ENCODE peak calls at places on chromosomes 16 and 17, in six cellular contexts. I is H9, J is IMR-90, R is neuronal stem cell, W is mesenchymal stem cell, E is H1. A is an unnamed sample.

GRCh38 chr17:44894642-44895041 is 4.6 kb downstream of the EFTUD2 start:
- DNase-seq in R (no peak), E (peak; percentile 52), W (no peak), J (no peak), I (no peak), A (no peak)

GRCh38 chr16:88195911-88196465 is 186.8 kb upstream of the ZNF469 start:
- DNase-seq in E (no peak), W (no peak), R (no peak), J (no peak), I (no peak), A (no peak)

GRCh38 chr16:87740441-87740840 is 25.3 kb downstream of the KLHDC4 start:
- DNase-seq in R (no peak), I (no peak), J (peak; percentile 21), E (no peak), W (no peak), A (no peak)

GRCh38 chr16:73956592-73957495 is 339.8 kb upstream of the PSMD7 start:
- DNase-seq in I (peak; percentile 52), R (peak; percentile 55), J (peak; percentile 64), E (peak; percentile 69), W (peak; percentile 37), A (peak; percentile 82)

GRCh38 chr17:14355556-14355955 is 54.7 kb downstream of the HS3ST3B1 start:
- DNase-seq in E (no peak), J (no peak), W (peak; percentile 32), I (no peak), R (no peak), A (peak; percentile 54)

GRCh38 chr17:35185849-35186248 is 8.3 kb downstream of the SLC35G3 start:
- DNase-seq in I (no peak), R (no peak), E (no peak), W (no peak), J (no peak), A (no peak)

GRCh38 chr16:85567101-85567866 is 45.8 kb upstream of the GSE1 start:
- DNase-seq in J (no peak), W (no peak), I (peak; percentile 59), E (peak; percentile 56), R (no peak), A (no peak)

GRCh38 chr17:10316986-10317834 is 55.6 kb downstream of the MYH13 start:
- DNase-seq in R (no peak), W (peak; percentile 26), I (peak; percentile 83), J (peak; percentile 41), E (peak; percentile 73), A (peak; percentile 53)

GRCh38 chr17:64632606-64633005 is 29.5 kb downstream of the SMURF2 start:
- DNase-seq in R (no peak), J (peak; percentile 59), E (no peak), I (no peak), W (peak; percentile 67), A (no peak)

GRCh38 chr16:10213748-10214147 is 31.5 kb upstream of the GRIN2A start:
- DNase-seq in I (no peak), J (no peak), E (no peak), W (no peak), R (no peak), A (no peak)

GRCh38 chr16:21166561-21166961 is 8.1 kb downstream of the LDAF1 start:
- DNase-seq in R (no peak), I (no peak), W (peak; percentile 28), E (no peak), J (peak; percentile 52), A (no peak)

GRCh38 chr17:80192268-80192667 is 22.4 kb downstream of the CARD14 start:
- DNase-seq in E (no peak), I (peak; percentile 34), W (no peak), R (no peak), J (no peak), A (no peak)

GRCh38 chr17:4064366-4064765 is 78.5 kb downstream of the ZZEF1 start:
- DNase-seq in J (no peak), E (no peak), I (no peak), R (no peak), W (no peak), A (no peak)

GRCh38 chr16:49701867-49702494 is 153.9 kb downstream of the ZNF423 start:
- DNase-seq in W (peak; percentile 9), J (no peak), R (peak; percentile 76), I (peak; percentile 75), E (peak; percentile 74), A (no peak)

GRCh38 chr16:57091990-57092785 is at the start of gene CPNE2:
- DNase-seq in E (peak; percentile 72), R (peak; percentile 45), W (peak; percentile 70), J (peak; percentile 34), I (peak; percentile 45), A (peak; percentile 48)

GRCh38 chr17:55427587-55427882 is 5.9 kb upstream of the MMD start:
- DNase-seq in I (no peak), E (no peak), J (no peak), R (no peak), W (no peak), A (no peak)

GRCh38 chr17:55423535-55423934 is 1.9 kb upstream of the MMD start:
- DNase-seq in E (no peak), I (no peak), R (no peak), J (no peak), W (no peak), A (no peak)

GRCh38 chr17:55424893-55425540 is 3.4 kb upstream of the MMD start:
- DNase-seq in J (no peak), I (no peak), W (no peak), R (no peak), E (no peak), A (no peak)

GRCh38 chr17:55430531-55431228 is 9.0 kb upstream of the MMD start:
- DNase-seq in W (no peak), I (no peak), R (no peak), E (no peak), J (no peak), A (no peak)

GRCh38 chr17:55426851-55427586 is 5.4 kb upstream of the MMD start:
- DNase-seq in I (no peak), J (peak; percentile 58), R (no peak), W (peak; percentile 69), E (no peak), A (peak; percentile 12)
- H2AFZ ChIP-seq in I (no peak overlapping the region), J (no peak overlapping the region), R (no peak overlapping the region), W (peak overlapping the region; percentile 24), E (no peak overlapping the region), A (no peak overlapping the region)

GRCh38 chr16:65510850-65511249 is 389.0 kb upstream of the CDH11 start:
- DNase-seq in J (peak; percentile 64), I (no peak), W (peak; percentile 93), E (no peak), R (no peak), A (no peak)
- H2BK5ac ChIP-seq in J (no peak overlapping the region), I (no peak overlapping the region), W (no peak overlapping the region), E (no peak overlapping the region), R (no peak overlapping the region), A (peak overlapping the region; percentile 92)

GRCh38 chr17:8875416-8875815 is 7.9 kb upstream of the PIK3R6 start:
- DNase-seq in E (no peak), J (no peak), R (no peak), W (no peak), I (peak; percentile 52), A (no peak)
- H2AK5ac ChIP-seq in E (no peak overlapping the region), J (no peak overlapping the region), R (no peak overlapping the region), W (no peak overlapping the region), I (no peak overlapping the region), A (no peak overlapping the region)

DNA sequence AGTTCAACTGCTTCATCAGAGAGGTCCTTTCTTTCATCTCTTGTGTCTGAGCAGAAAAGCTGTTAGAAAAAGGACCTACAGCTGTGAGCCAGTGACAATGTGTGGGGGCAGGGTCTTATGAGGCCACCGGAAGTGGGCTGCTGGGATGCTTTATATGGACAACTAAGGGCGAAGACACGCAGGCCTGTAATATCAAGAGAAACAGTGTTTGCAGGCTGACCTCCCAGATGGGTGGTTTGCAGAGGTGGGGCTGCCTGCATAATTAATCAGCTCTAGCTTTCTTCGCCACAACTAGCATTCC is 30.4 kb upstream of the SALL1 start:
- DNase-seq in I (peak; percentile 82), R (no peak), J (peak; percentile 19), E (peak; percentile 62), W (peak; percentile 49), A (no peak)
- H2AFZ ChIP-seq in I (no peak overlapping the region), R (no peak overlapping the region), J (peak overlapping the region; percentile 18), E (no peak overlapping the region), W (no peak overlapping the region), A (no peak overlapping the region)

DNA sequence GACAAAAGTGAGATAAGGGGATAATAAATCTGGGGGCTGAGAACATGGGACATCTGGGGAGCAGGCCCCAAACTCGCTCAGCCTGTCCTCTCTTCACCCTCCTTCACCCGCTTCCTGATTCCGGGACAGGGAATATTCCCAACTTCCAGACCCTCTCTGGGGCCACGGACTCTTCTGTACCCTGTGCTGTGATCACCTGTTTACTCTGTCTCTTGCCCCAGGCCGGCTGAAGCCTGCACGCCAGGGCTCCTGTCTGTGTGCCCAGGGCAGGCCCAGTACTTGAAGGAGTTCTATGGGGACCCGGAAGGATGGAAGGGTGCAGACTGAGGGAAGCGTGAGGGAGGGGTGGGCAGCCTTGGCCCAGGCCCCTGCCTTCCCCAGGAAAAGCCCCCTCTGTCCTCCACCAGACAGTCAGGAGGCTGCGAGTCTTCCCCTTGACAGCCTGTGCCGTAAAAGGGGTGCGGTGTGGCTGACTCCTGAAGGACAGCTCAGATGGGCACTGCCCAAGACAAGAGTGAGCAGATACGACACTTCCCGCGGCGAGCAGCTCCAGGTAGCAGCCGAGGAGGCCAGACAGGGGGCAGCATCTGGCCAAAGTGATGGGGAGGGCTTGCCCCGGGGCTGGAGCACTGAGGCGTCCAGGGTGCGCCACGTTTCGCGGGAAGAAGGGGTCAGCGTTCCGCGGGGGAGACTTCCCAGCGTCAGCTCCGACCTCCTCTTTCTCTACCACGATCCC is 1.0 kb upstream of the CCNF start:
- DNase-seq in I (peak; percentile 76), J (no peak), W (no peak), E (peak; percentile 77), R (no peak), A (peak; percentile 49)
- H2BK5ac ChIP-seq in I (no peak overlapping the region), J (peak overlapping the region; percentile 69), W (no peak overlapping the region), E (peak overlapping the region; percentile 78), R (peak overlapping the region; percentile 70), A (no peak overlapping the region)

GRCh38 chr17:77381731-77382130 is 241.0 kb downstream of the SEC14L1 start:
- DNase-seq in E (no peak), W (no peak), I (no peak), R (no peak), J (no peak), A (no peak)

GRCh38 chr17:77381185-77381700 is 240.5 kb downstream of the SEC14L1 start:
- DNase-seq in E (no peak), I (no peak), W (no peak), R (no peak), J (no peak), A (no peak)

GRCh38 chr17:77383613-77384608 is 243.1 kb downstream of the SEC14L1 start:
- DNase-seq in W (no peak), R (no peak), J (no peak), E (no peak), I (no peak), A (no peak)

GRCh38 chr17:77382966-77383612 is 242.3 kb downstream of the SEC14L1 start:
- DNase-seq in J (peak; percentile 90), I (no peak), E (no peak), W (peak; percentile 70), R (no peak), A (no peak)

DNA sequence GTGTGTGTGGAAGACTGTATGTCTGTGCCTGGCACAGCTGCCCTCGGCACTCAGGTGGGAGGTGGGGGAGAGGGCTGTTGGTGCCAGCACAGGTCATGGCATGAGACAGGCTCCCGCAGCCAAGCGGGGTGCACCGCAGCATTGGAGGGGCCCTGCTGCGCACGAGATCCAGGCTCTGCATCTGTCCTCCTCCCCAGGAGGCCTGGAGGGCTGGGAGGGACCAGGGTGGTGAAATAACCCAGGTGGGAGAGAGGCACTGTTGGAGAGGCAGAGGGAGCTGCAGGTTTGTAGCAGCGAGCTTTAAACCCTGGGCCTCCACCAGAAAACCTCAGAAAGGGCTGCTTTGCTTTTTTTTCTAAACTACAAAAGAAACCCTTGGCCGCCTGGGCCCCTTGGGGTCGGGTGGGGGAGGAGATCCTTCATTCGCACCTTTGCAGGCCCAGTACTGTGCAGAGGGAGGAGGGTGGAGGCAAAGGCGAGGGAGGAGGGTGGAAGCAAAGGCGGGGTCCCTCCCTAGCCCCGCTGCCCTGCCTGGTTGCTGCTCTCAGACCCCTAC is 241.7 kb downstream of the SEC14L1 start:
- DNase-seq in W (no peak), I (peak; percentile 60), J (no peak), E (no peak), R (no peak), A (no peak)
- H2AK5ac ChIP-seq in W (peak overlapping the region; percentile 23), I (no peak overlapping the region), J (peak overlapping the region; percentile 77), E (peak overlapping the region; percentile 32), R (peak overlapping the region; percentile 100), A (peak overlapping the region; percentile 18)

A was measured in trophoblast cell.